ENCODE peak calls at places on chromosome 4, in six cellular contexts. One of them, this sample, is unnamed.

GRCh38 chr4:74822603-74823002 is 28.3 kb upstream of the BTC start:
- DNase-seq in AG10803: no peak
- DNase-seq in gastrocnemius medialis: no peak
- DNase-seq in mammary epithelial cell: no peak
- DNase-seq in CD8-positive, alpha-beta T cell: no peak
- DNase-seq in fibroblast of the aortic adventitia: no peak
- DNase-seq in this sample: no peak

GRCh38 chr4:76589872-76590846 is 155.1 kb downstream of the SHROOM3 start:
- DNase-seq in gastrocnemius medialis: no peak
- DNase-seq in AG10803: peak
- DNase-seq in mammary epithelial cell: peak
- DNase-seq in CD8-positive, alpha-beta T cell: no peak
- DNase-seq in fibroblast of the aortic adventitia: peak
- DNase-seq in this sample: peak

GRCh38 chr4:145527773-145528172 is 46.1 kb downstream of the SMAD1 start:
- DNase-seq in gastrocnemius medialis: no peak
- DNase-seq in AG10803: no peak
- DNase-seq in mammary epithelial cell: no peak
- DNase-seq in CD8-positive, alpha-beta T cell: no peak
- DNase-seq in fibroblast of the aortic adventitia: no peak
- DNase-seq in this sample: no peak

GRCh38 chr4:61193863-61194262 is 6.3 kb upstream of the ADGRL3 start:
- DNase-seq in fibroblast of the aortic adventitia: no peak
- DNase-seq in CD8-positive, alpha-beta T cell: no peak
- DNase-seq in mammary epithelial cell: no peak
- DNase-seq in AG10803: no peak
- DNase-seq in gastrocnemius medialis: no peak
- DNase-seq in this sample: no peak

GRCh38 chr4:141133146-141134006 is at the start of gene RNF150:
- DNase-seq in AG10803: peak
- DNase-seq in gastrocnemius medialis: peak
- DNase-seq in CD8-positive, alpha-beta T cell: no peak
- DNase-seq in fibroblast of the aortic adventitia: peak
- DNase-seq in mammary epithelial cell: peak
- DNase-seq in this sample: peak

GRCh38 chr4:142121951-142122350 is 485.6 kb downstream of the IL15 start:
- DNase-seq in gastrocnemius medialis: no peak
- DNase-seq in fibroblast of the aortic adventitia: peak
- DNase-seq in mammary epithelial cell: no peak
- DNase-seq in AG10803: peak
- DNase-seq in CD8-positive, alpha-beta T cell: no peak
- DNase-seq in this sample: no peak

GRCh38 chr4:27016551-27016950 is 155.9 kb downstream of the STIM2 start:
- DNase-seq in AG10803: no peak
- DNase-seq in CD8-positive, alpha-beta T cell: no peak
- DNase-seq in fibroblast of the aortic adventitia: peak
- DNase-seq in mammary epithelial cell: no peak
- DNase-seq in gastrocnemius medialis: no peak
- DNase-seq in this sample: no peak

GRCh38 chr4:174450452-174450851 is 71.8 kb downstream of the HPGD start:
- DNase-seq in AG10803: no peak
- DNase-seq in mammary epithelial cell: no peak
- DNase-seq in fibroblast of the aortic adventitia: peak
- DNase-seq in gastrocnemius medialis: no peak
- DNase-seq in CD8-positive, alpha-beta T cell: no peak
- DNase-seq in this sample: no peak

GRCh38 chr4:151540728-151541437 is 131.9 kb downstream of the FHIP1A start:
- DNase-seq in fibroblast of the aortic adventitia: peak
- DNase-seq in gastrocnemius medialis: no peak
- DNase-seq in CD8-positive, alpha-beta T cell: no peak
- DNase-seq in AG10803: peak
- DNase-seq in mammary epithelial cell: peak
- DNase-seq in this sample: peak

GRCh38 chr4:52586069-52586468 is 73.0 kb downstream of the USP46 start:
- DNase-seq in mammary epithelial cell: no peak
- DNase-seq in fibroblast of the aortic adventitia: no peak
- DNase-seq in CD8-positive, alpha-beta T cell: no peak
- DNase-seq in gastrocnemius medialis: no peak
- DNase-seq in AG10803: no peak
- DNase-seq in this sample: no peak

GRCh38 chr4:179040259-179040658 is 1598.0 kb upstream of the AGA start:
- DNase-seq in mammary epithelial cell: no peak
- DNase-seq in CD8-positive, alpha-beta T cell: no peak
- DNase-seq in fibroblast of the aortic adventitia: no peak
- DNase-seq in gastrocnemius medialis: no peak
- DNase-seq in AG10803: no peak
- DNase-seq in this sample: no peak

GRCh38 chr4:166252487-166253402 is 379.7 kb downstream of the TLL1 start:
- DNase-seq in fibroblast of the aortic adventitia: peak
- DNase-seq in CD8-positive, alpha-beta T cell: no peak
- DNase-seq in AG10803: peak
- DNase-seq in gastrocnemius medialis: no peak
- DNase-seq in mammary epithelial cell: peak
- DNase-seq in this sample: peak

GRCh38 chr4:112510191-112510467 is 5.9 kb downstream of the NEUROG2 start:
- DNase-seq in CD8-positive, alpha-beta T cell: no peak
- DNase-seq in AG10803: no peak
- DNase-seq in mammary epithelial cell: no peak
- DNase-seq in fibroblast of the aortic adventitia: no peak
- DNase-seq in gastrocnemius medialis: no peak
- DNase-seq in this sample: no peak

GRCh38 chr4:83780334-83780733 is 244.4 kb downstream of the GPAT3 start:
- DNase-seq in mammary epithelial cell: peak
- DNase-seq in fibroblast of the aortic adventitia: no peak
- DNase-seq in gastrocnemius medialis: no peak
- DNase-seq in AG10803: no peak
- DNase-seq in CD8-positive, alpha-beta T cell: no peak
- DNase-seq in this sample: no peak

DNA sequence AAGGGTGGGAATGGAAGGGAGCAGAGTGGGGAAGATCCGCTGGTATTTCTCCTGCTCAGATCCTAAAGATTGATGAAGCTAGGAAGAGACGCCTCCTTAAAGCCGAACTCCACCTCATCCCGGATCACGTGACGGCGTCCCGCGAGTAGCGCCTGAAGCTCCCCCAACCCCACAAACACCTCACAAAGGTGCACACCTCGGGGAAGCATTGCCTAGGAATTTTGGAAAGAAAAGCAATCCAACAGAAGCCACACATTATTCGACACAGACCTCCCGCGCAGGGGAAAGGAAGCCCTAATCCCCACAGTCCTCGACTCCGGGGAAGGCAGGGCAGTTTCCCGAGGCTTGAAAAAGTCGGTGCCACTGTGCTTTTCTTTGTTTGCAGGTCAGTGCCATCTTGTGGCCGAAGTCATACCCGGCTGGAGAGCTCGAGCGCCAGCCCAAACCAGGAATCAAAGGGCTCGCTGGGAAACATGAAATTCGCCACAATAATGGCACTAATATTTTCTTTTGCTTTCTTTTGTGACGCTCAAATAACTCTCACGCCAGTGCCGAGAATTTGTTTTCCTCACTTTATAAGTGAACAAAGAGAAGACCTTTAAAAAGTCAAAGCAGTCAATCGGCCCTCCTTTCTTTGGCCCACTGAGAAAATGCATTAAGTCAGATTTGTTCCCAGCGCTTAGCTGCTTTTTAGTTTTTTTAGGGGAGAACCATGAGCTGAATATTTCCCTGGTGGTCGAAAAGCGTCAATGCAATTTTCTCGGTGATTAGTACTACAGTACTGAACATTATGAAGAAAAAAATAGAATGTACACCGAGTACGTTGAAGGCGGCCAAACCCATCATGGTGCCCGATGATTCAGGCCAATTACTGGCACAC is at the start of gene NPY1R:
- DNase-seq in mammary epithelial cell: peak
- DNase-seq in fibroblast of the aortic adventitia: peak
- DNase-seq in gastrocnemius medialis: peak
- DNase-seq in AG10803: peak
- DNase-seq in CD8-positive, alpha-beta T cell: no peak
- DNase-seq in this sample: peak
- H3K4me3 ChIP-seq in mammary epithelial cell: peak
- H3K4me3 ChIP-seq in fibroblast of the aortic adventitia: peak
- H3K4me3 ChIP-seq in gastrocnemius medialis: peak
- H3K4me3 ChIP-seq in AG10803: peak
- H3K4me3 ChIP-seq in CD8-positive, alpha-beta T cell: peak
- H3K4me3 ChIP-seq in this sample: peak

GRCh38 chr4:99120501-99120900 is 23.6 kb downstream of the ADH4 start:
- DNase-seq in fibroblast of the aortic adventitia: no peak
- DNase-seq in AG10803: no peak
- DNase-seq in gastrocnemius medialis: no peak
- DNase-seq in mammary epithelial cell: no peak
- DNase-seq in CD8-positive, alpha-beta T cell: no peak
- DNase-seq in this sample: no peak

DNA sequence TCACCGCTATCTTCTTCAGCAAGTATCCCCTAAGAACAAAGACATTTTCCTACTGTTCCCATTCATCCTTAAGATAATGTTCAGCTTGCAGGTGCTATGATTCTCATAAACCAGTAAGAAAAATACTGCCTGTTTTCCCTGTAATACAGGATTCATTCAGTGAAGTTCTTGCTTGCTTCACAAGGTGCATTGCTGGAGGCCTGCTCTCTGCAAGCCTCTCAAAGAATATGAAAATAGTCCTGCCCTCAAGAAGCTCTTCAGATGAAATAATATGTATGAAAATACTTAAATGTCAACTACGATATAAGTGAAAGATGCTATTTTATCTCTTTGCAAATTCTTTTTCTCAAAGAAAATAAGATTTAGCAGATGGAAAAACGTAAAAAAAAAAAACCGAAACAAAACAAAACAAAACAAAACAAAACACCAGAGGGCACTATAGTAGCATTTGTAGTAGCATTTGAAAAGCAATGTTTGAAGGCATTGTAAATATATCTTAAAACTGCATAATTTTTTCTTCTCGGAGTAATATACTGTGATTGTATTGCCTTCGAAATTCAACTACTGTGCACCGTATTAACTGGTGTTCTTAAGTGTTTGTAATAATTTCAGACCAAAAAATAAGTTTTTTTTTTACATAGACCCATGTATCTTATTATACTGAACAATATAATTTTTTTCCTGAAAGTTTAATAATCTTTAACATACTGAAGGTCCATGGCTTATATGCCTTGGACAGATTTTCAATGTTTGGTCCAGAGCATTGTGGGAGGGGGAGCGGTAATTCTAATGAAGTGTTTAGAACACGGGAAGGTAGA is 26.0 kb downstream of the ADH4 start:
- DNase-seq in mammary epithelial cell: no peak
- DNase-seq in AG10803: peak
- DNase-seq in gastrocnemius medialis: no peak
- DNase-seq in CD8-positive, alpha-beta T cell: no peak
- DNase-seq in fibroblast of the aortic adventitia: peak
- DNase-seq in this sample: peak
- TF ChIP-seq CTCF in mammary epithelial cell: no peak
- TF ChIP-seq CTCF in AG10803: peak
- TF ChIP-seq CTCF in gastrocnemius medialis: no peak
- TF ChIP-seq CTCF in CD8-positive, alpha-beta T cell: peak
- TF ChIP-seq CTCF in fibroblast of the aortic adventitia: peak
- TF ChIP-seq CTCF in this sample: peak

GRCh38 chr4:78059524-78059889 is 2.4 kb downstream of the FRAS1 start:
- DNase-seq in mammary epithelial cell: peak
- DNase-seq in gastrocnemius medialis: peak
- DNase-seq in fibroblast of the aortic adventitia: peak
- DNase-seq in CD8-positive, alpha-beta T cell: no peak
- DNase-seq in AG10803: peak
- DNase-seq in this sample: peak
- H3K4me3 ChIP-seq in mammary epithelial cell: peak
- H3K4me3 ChIP-seq in gastrocnemius medialis: peak
- H3K4me3 ChIP-seq in fibroblast of the aortic adventitia: peak
- H3K4me3 ChIP-seq in CD8-positive, alpha-beta T cell: no peak
- H3K4me3 ChIP-seq in AG10803: peak
- H3K4me3 ChIP-seq in this sample: no peak

GRCh38 chr4:80335554-80336358 is at the start of gene CFAP299:
- DNase-seq in mammary epithelial cell: peak
- DNase-seq in gastrocnemius medialis: peak
- DNase-seq in fibroblast of the aortic adventitia: peak
- DNase-seq in AG10803: peak
- DNase-seq in CD8-positive, alpha-beta T cell: peak
- DNase-seq in this sample: peak
- TF ChIP-seq CTCF in mammary epithelial cell: peak
- TF ChIP-seq CTCF in gastrocnemius medialis: peak
- TF ChIP-seq CTCF in fibroblast of the aortic adventitia: peak
- TF ChIP-seq CTCF in AG10803: peak
- TF ChIP-seq CTCF in CD8-positive, alpha-beta T cell: no peak
- TF ChIP-seq CTCF in this sample: peak

DNA sequence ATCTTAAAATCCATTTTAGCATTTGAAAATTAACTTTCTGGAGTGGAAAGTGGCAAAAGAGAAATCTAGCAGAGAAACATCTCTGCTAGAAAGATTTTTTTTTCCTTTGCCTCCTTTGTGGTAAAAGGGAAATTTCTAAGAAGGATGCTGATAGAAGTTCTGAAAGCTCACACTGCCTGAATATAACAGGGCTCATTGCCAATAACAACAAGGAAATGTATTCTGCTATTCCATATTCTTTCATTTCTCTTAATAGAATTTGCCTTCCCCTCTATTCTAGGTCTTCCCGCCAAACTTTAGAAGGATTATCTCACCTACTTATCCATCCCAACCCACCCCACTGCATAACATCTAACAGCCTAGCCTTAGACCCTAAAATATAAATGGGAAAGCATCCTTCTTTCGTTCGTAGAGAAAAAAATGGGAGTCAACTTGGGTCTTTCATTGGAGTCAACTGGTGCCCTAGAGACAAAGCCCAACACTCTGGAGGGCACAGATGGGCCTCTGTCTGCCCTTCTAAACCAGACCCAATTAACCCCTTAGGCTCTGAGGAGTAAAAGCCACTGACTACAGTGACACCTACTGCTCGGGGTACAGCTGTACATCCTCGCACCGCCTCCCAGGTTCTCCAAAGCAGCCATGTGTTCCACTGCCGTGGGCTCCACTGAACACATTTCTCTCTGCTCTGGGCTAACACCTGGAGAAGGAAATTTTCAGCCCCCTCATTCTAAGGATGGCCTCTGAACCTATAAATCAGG is 103.9 kb downstream of the MAML3 start:
- DNase-seq in fibroblast of the aortic adventitia: peak
- DNase-seq in gastrocnemius medialis: no peak
- DNase-seq in AG10803: peak
- DNase-seq in mammary epithelial cell: no peak
- DNase-seq in CD8-positive, alpha-beta T cell: no peak
- DNase-seq in this sample: no peak
- H3K4me3 ChIP-seq in fibroblast of the aortic adventitia: no peak
- H3K4me3 ChIP-seq in gastrocnemius medialis: peak
- H3K4me3 ChIP-seq in AG10803: no peak
- H3K4me3 ChIP-seq in mammary epithelial cell: no peak
- H3K4me3 ChIP-seq in CD8-positive, alpha-beta T cell: no peak
- H3K4me3 ChIP-seq in this sample: no peak

GRCh38 chr4:176298664-176299063 is 21.1 kb upstream of the SPCS3 start:
- DNase-seq in AG10803: no peak
- DNase-seq in CD8-positive, alpha-beta T cell: no peak
- DNase-seq in mammary epithelial cell: no peak
- DNase-seq in fibroblast of the aortic adventitia: no peak
- DNase-seq in gastrocnemius medialis: no peak
- DNase-seq in this sample: no peak
- TF ChIP-seq CTCF in AG10803: no peak
- TF ChIP-seq CTCF in CD8-positive, alpha-beta T cell: no peak
- TF ChIP-seq CTCF in mammary epithelial cell: no peak
- TF ChIP-seq CTCF in fibroblast of the aortic adventitia: no peak
- TF ChIP-seq CTCF in gastrocnemius medialis: no peak
- TF ChIP-seq CTCF in this sample: no peak

GRCh38 chr4:47498899-47499298 is 13.8 kb downstream of the ATP10D start:
- DNase-seq in fibroblast of the aortic adventitia: no peak
- DNase-seq in gastrocnemius medialis: no peak
- DNase-seq in AG10803: no peak
- DNase-seq in mammary epithelial cell: no peak
- DNase-seq in CD8-positive, alpha-beta T cell: no peak
- DNase-seq in this sample: no peak
- H3K4me3 ChIP-seq in fibroblast of the aortic adventitia: no peak
- H3K4me3 ChIP-seq in gastrocnemius medialis: no peak
- H3K4me3 ChIP-seq in AG10803: no peak
- H3K4me3 ChIP-seq in mammary epithelial cell: no peak
- H3K4me3 ChIP-seq in CD8-positive, alpha-beta T cell: no peak
- H3K4me3 ChIP-seq in this sample: no peak